ENCODE peak calls at places on chromosomes 5 and 9, in four cellular contexts. W is small intestine, E is H7, I is left cardiac atrium. X is an unnamed sample.

GRCh38 chr9:89788457-89788856 is 183.6 kb downstream of the GADD45G start:
- DNase-seq in W (peak), E (no peak), I (no peak), X (no peak)

GRCh38 chr5:141656396-141656795 is 5.2 kb upstream of the FCHSD1 start:
- DNase-seq in W (no peak), E (no peak), I (no peak), X (no peak)

GRCh38 chr9:130555968-130556367 is 23.4 kb upstream of the FUBP3 start:
- DNase-seq in W (no peak), E (no peak), I (no peak), X (no peak)

GRCh38 chr5:36305571-36306326 is 4.0 kb upstream of the RANBP3L start:
- DNase-seq in W (peak), E (peak), I (peak), X (peak)

GRCh38 chr9:95025213-95026170 is 292.0 kb downstream of the FANCC start:
- DNase-seq in W (peak), E (peak), I (peak), X (peak)

GRCh38 chr5:180380856-180381255 is 27.7 kb upstream of the GFPT2 start:
- DNase-seq in W (no peak), E (no peak), I (no peak), X (no peak)

GRCh38 chr5:74903165-74903787 is 37.1 kb upstream of the FAM169A start:
- DNase-seq in W (peak), E (peak), I (no peak), X (peak)

GRCh38 chr5:144004751-144005150 is 165.7 kb downstream of the YIPF5 start:
- DNase-seq in W (no peak), E (no peak), I (no peak), X (no peak)

GRCh38 chr5:148976569-148977321 is 86.1 kb downstream of the SH3TC2 start:
- DNase-seq in W (no peak), E (peak), I (no peak), X (no peak)

GRCh38 chr9:112124156-112124555 is 50.9 kb downstream of the SUSD1 start:
- DNase-seq in W (no peak), E (no peak), I (no peak), X (no peak)

GRCh38 chr5:146039420-146039819 is 66.0 kb downstream of the PLAC8L1 start:
- DNase-seq in W (peak), E (no peak), I (no peak), X (no peak)

GRCh38 chr5:61055434-61056006 is 106.7 kb downstream of the SMIM15 start:
- DNase-seq in W (peak), E (peak), I (no peak), X (no peak)

GRCh38 chr9:132977626-132978450 is 656 bp upstream of the GFI1B start:
- DNase-seq in W (peak), E (peak), I (peak), X (peak)

GRCh38 chr9:99465231-99465891 is 243.3 kb downstream of the SEC61B start:
- DNase-seq in W (no peak), E (no peak), I (no peak), X (no peak)

GRCh38 chr9:93828331-93829097 is 126.6 kb downstream of the BARX1 start:
- DNase-seq in W (no peak), E (peak), I (no peak), X (no peak)

GRCh38 chr5:33843579-33843978 is 48.2 kb downstream of the ADAMTS12 start:
- DNase-seq in W (no peak), E (no peak), I (no peak), X (no peak)

GRCh38 chr5:179765400-179765799 is 28.4 kb upstream of the LTC4S start:
- DNase-seq in W (no peak), E (no peak), I (peak), X (no peak)

GRCh38 chr9:100472725-100473261 is at the start of gene TMEFF1:
- DNase-seq in W (no peak), E (peak), I (peak), X (peak)

GRCh38 chr5:4817742-4818141 is 322.4 kb upstream of the ADAMTS16 start:
- DNase-seq in W (no peak), E (no peak), I (no peak), X (no peak)

GRCh38 chr5:177234761-177235315 is 68.7 kb downstream of the RAB24 start:
- DNase-seq in W (no peak), E (no peak), I (no peak), X (no peak)

GRCh38 chr9:133682961-133683493 is 46.9 kb downstream of the DBH start:
- DNase-seq in W (peak), E (no peak), I (peak), X (no peak)

GRCh38 chr5:137954131-137954879 is 65.0 kb downstream of the PKD2L2 start:
- DNase-seq in W (no peak), E (no peak), I (peak), X (no peak)

GRCh38 chr5:149597618-149598017 is 16.3 kb downstream of the ARHGEF37 start:
- DNase-seq in W (no peak), E (no peak), I (no peak), X (no peak)